ENCODE peak calls at places on chromosome 18, in four cellular contexts. One of them, this sample, is unnamed.

GRCh38 chr18:70991577-70991976 is 702.7 kb downstream of the SOCS6 start:
- DNase-seq in SK-N-SH: no peak
- DNase-seq in K562: no peak
- DNase-seq in H1: no peak
- DNase-seq in this sample: no peak

GRCh38 chr18:12283666-12284065 is 24.4 kb upstream of the TUBB6 start:
- DNase-seq in K562: peak
- DNase-seq in H1: no peak
- DNase-seq in SK-N-SH: peak
- DNase-seq in this sample: no peak

GRCh38 chr18:58287626-58288289 is 243.7 kb downstream of the NEDD4L start:
- DNase-seq in H1: no peak
- DNase-seq in K562: no peak
- DNase-seq in SK-N-SH: no peak
- DNase-seq in this sample: no peak

GRCh38 chr18:48569915-48570264 is 31.1 kb downstream of the CTIF start:
- DNase-seq in SK-N-SH: no peak
- DNase-seq in K562: no peak
- DNase-seq in H1: no peak
- DNase-seq in this sample: no peak

GRCh38 chr18:74775239-74775638 is 177.6 kb downstream of the ZNF407 start:
- DNase-seq in K562: no peak
- DNase-seq in SK-N-SH: no peak
- DNase-seq in H1: no peak
- DNase-seq in this sample: no peak

GRCh38 chr18:32802606-32803451 is 30.0 kb upstream of the KLHL14 start:
- DNase-seq in SK-N-SH: no peak
- DNase-seq in K562: no peak
- DNase-seq in H1: no peak
- DNase-seq in this sample: no peak

GRCh38 chr18:48926420-48926857 is 24.3 kb downstream of the SMAD7 start:
- DNase-seq in K562: no peak
- DNase-seq in H1: no peak
- DNase-seq in SK-N-SH: no peak
- DNase-seq in this sample: no peak

GRCh38 chr18:70419526-70419925 is 130.7 kb downstream of the SOCS6 start:
- DNase-seq in SK-N-SH: no peak
- DNase-seq in K562: no peak
- DNase-seq in H1: no peak
- DNase-seq in this sample: no peak

GRCh38 chr18:39835303-39836030 is 2119.6 kb upstream of the PIK3C3 start:
- DNase-seq in SK-N-SH: no peak
- DNase-seq in K562: no peak
- DNase-seq in H1: no peak
- DNase-seq in this sample: no peak

GRCh38 chr18:12628706-12629702 is 28.9 kb downstream of the SPIRE1 start:
- DNase-seq in K562: no peak
- DNase-seq in SK-N-SH: no peak
- DNase-seq in H1: no peak
- DNase-seq in this sample: no peak

GRCh38 chr18:73597832-73598615 is 549.6 kb downstream of the FBXO15 start:
- DNase-seq in K562: no peak
- DNase-seq in SK-N-SH: no peak
- DNase-seq in H1: no peak
- DNase-seq in this sample: peak

GRCh38 chr18:74512321-74513053 is 16.3 kb downstream of the CNDP2 start:
- DNase-seq in SK-N-SH: no peak
- DNase-seq in H1: no peak
- DNase-seq in K562: no peak
- DNase-seq in this sample: no peak

GRCh38 chr18:48376406-48376805 is 32.8 kb downstream of the ZBTB7C start:
- DNase-seq in SK-N-SH: peak
- DNase-seq in H1: no peak
- DNase-seq in K562: no peak
- DNase-seq in this sample: peak

GRCh38 chr18:29979884-29980283 is 1062.7 kb downstream of the DSC3 start:
- DNase-seq in SK-N-SH: no peak
- DNase-seq in H1: no peak
- DNase-seq in K562: no peak
- DNase-seq in this sample: no peak

GRCh38 chr18:69152436-69152835 is 248.3 kb upstream of the DOK6 start:
- DNase-seq in K562: no peak
- DNase-seq in H1: no peak
- DNase-seq in SK-N-SH: no peak
- DNase-seq in this sample: no peak

GRCh38 chr18:57441395-57441794 is 6.2 kb downstream of the ONECUT2 start:
- DNase-seq in SK-N-SH: no peak
- DNase-seq in K562: no peak
- DNase-seq in H1: peak
- DNase-seq in this sample: peak

GRCh38 chr18:5040476-5040875 is 156.6 kb downstream of the AKAIN1 start:
- DNase-seq in K562: no peak
- DNase-seq in H1: no peak
- DNase-seq in SK-N-SH: no peak
- DNase-seq in this sample: no peak

GRCh38 chr18:51151568-51152511 is 45.6 kb downstream of the MEX3C start:
- DNase-seq in H1: no peak
- DNase-seq in SK-N-SH: no peak
- DNase-seq in K562: no peak
- DNase-seq in this sample: no peak

GRCh38 chr18:65091737-65092329 is 659.0 kb upstream of the CDH7 start:
- DNase-seq in SK-N-SH: peak
- DNase-seq in K562: no peak
- DNase-seq in H1: no peak
- DNase-seq in this sample: no peak

GRCh38 chr18:48142353-48142752 is 211.9 kb upstream of the SMAD2 start:
- DNase-seq in H1: no peak
- DNase-seq in SK-N-SH: no peak
- DNase-seq in K562: no peak
- DNase-seq in this sample: no peak

GRCh38 chr18:80253871-80254492 is 6.7 kb upstream of the PARD6G start:
- DNase-seq in K562: peak
- DNase-seq in SK-N-SH: peak
- DNase-seq in H1: peak
- DNase-seq in this sample: peak

GRCh38 chr18:8397034-8397433 is 212.2 kb upstream of the RAB12 start:
- DNase-seq in SK-N-SH: peak
- DNase-seq in K562: no peak
- DNase-seq in H1: no peak
- DNase-seq in this sample: no peak

GRCh38 chr18:57943723-57944122 is 100.3 kb upstream of the NEDD4L start:
- DNase-seq in K562: no peak
- DNase-seq in SK-N-SH: no peak
- DNase-seq in H1: no peak
- DNase-seq in this sample: no peak

GRCh38 chr18:70333757-70334156 is 44.9 kb downstream of the SOCS6 start:
- DNase-seq in H1: no peak
- DNase-seq in SK-N-SH: no peak
- DNase-seq in K562: no peak
- DNase-seq in this sample: no peak

GRCh38 chr18:8260847-8261246 is 348.4 kb upstream of the RAB12 start:
- DNase-seq in H1: no peak
- DNase-seq in K562: no peak
- DNase-seq in SK-N-SH: no peak
- DNase-seq in this sample: no peak

GRCh38 chr18:3790702-3791101 is 340.7 kb downstream of the TGIF1 start:
- DNase-seq in SK-N-SH: no peak
- DNase-seq in K562: no peak
- DNase-seq in H1: no peak
- DNase-seq in this sample: no peak

GRCh38 chr18:58297198-58297597 is 253.2 kb downstream of the NEDD4L start:
- DNase-seq in K562: no peak
- DNase-seq in SK-N-SH: no peak
- DNase-seq in H1: no peak
- DNase-seq in this sample: no peak

GRCh38 chr18:59848002-59848401 is 51.8 kb upstream of the PMAIP1 start:
- DNase-seq in H1: no peak
- DNase-seq in SK-N-SH: no peak
- DNase-seq in K562: no peak
- DNase-seq in this sample: no peak

DNA sequence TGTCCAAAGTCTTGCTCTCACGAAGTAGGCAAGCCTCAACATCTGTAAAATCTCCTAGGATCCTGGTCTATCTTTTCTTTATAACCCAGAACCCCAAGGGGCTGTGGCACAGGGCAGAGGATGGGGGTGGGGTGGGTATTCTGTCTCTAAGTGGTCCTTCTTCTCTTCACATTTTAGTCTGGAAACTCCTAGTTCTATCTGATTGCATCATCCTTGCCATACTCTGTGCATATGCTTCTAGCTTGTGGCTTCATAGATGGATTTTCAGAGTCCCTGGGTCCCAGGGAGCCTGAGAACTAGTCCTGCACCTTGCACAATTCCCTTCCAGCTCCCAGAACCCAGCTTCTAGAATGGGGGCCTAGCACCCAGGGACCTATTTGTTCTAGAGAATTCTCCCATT is 52.5 kb downstream of the RNF152 start:
- DNase-seq in H1: no peak
- DNase-seq in SK-N-SH: no peak
- DNase-seq in K562: no peak
- DNase-seq in this sample: no peak
- TF ChIP-seq TEAD4 in H1: no peak
- TF ChIP-seq TEAD4 in SK-N-SH: no peak
- TF ChIP-seq TEAD4 in K562: no peak
- TF ChIP-seq TEAD4 in this sample: no peak

DNA sequence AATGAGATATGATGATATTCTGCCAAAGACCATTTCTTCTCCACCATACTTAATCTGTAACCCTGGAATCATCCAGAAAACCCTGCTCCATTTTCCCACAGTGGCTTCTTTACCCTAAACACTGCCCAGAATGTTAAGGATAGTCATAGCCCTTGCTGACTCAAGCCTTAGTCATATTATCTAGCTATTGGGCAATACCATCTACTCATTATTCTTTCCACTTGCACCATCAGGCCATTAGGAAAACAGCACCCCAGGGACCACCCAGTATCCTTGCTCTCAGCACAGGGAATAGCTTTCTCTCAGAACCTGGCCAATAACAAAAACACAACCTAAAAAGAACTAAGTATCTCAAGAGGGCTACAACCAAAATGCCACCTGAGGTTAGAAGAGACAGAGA is 445.7 kb upstream of the SLC14A2 start:
- DNase-seq in SK-N-SH: no peak
- DNase-seq in K562: no peak
- DNase-seq in H1: no peak
- DNase-seq in this sample: no peak
- TF ChIP-seq CTCF in SK-N-SH: peak
- TF ChIP-seq CTCF in K562: no peak
- TF ChIP-seq CTCF in H1: no peak
- TF ChIP-seq CTCF in this sample: no peak

DNA sequence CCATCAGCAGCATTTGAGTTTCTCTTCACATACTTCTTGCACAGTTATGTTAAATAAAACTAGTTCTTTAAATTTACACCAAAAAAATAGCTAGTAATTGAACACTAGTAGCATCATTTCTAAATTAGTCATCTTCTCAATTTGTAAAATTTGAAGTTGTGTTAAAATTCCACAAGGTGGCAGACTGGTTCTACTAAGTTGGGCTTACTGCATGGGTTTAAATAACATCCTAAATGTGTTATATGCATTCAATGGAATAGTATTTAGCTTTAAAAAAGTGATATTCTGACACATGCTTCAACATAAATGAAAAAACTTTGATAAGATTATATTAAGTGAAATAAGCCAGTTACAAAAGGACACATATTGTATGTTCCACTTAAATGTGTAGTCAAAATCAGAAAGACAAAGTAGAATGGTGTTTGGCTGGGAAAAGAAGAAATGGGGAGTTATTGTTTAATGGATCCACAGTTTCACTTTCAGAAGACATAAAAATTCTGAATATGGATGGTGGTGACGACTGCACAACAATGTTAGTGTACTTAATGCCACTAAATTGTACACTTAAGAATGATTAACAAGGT is 28.7 kb upstream of the RPRD1A start:
- DNase-seq in H1: no peak
- DNase-seq in SK-N-SH: peak
- DNase-seq in K562: peak
- DNase-seq in this sample: no peak
- TF ChIP-seq TEAD4 in H1: no peak
- TF ChIP-seq TEAD4 in SK-N-SH: no peak
- TF ChIP-seq TEAD4 in K562: no peak
- TF ChIP-seq TEAD4 in this sample: no peak

DNA sequence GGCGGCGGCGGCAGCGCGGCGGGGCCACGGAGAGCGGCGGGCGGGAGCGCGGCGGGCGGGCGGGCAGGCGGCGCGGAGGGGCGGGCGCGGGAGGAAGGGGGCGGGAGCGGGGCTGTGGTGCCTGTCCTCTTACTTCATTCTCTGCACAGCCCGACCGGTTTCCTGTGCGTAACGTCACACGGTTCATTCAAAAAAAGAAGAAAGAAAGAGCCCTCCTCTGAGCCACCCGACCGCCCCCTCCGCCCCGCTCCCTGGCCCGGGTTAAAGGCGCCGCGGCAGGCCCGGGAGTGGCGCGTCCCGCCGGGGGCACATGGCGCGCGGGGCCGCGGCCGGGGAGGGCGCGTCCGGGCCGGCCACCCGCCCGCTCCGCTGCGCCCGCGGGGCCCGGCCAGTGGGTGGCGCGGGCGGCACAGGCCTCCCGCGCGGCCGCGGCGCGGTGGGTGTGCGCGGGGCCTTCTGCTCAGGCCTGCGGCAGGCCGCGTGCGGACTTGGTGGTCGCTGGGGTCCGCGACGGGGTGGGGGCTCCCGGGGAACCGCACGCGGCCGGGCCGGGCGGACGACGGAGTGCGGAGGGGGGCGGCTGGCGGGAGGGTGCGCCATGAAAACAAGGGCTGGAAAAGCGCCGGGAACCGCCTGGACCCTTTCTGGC is 596 bp upstream of the BCL2 start:
- DNase-seq in SK-N-SH: peak
- DNase-seq in K562: peak
- DNase-seq in H1: peak
- DNase-seq in this sample: peak
- TF ChIP-seq CTCF in SK-N-SH: no peak
- TF ChIP-seq CTCF in K562: no peak
- TF ChIP-seq CTCF in H1: no peak
- TF ChIP-seq CTCF in this sample: no peak

DNA sequence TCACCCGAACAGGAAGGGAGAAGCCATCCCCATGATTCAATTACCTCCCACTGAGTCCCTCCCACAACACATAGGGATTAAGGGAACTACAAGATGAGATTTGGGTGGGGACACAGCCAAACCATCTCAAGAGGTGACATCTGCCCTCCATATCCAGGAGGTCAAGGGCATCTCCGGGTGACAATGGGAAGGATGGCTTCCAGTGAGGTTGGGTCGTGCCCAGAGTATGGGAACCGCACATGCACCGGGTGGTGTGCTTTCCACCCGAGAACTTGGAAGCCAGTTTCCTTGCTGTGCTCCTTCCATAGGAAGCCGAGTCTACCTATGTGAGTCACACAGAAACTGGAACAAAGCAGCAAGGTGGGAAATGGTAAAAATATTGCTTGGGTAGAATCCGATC is 216.9 kb upstream of the SALL3 start:
- DNase-seq in SK-N-SH: no peak
- DNase-seq in H1: no peak
- DNase-seq in K562: no peak
- DNase-seq in this sample: no peak
- TF ChIP-seq TEAD4 in SK-N-SH: no peak
- TF ChIP-seq TEAD4 in H1: no peak
- TF ChIP-seq TEAD4 in K562: no peak
- TF ChIP-seq TEAD4 in this sample: no peak

GRCh38 chr18:23095463-23095862 is 39.8 kb upstream of the CABLES1 start:
- DNase-seq in SK-N-SH: no peak
- DNase-seq in H1: no peak
- DNase-seq in K562: no peak
- DNase-seq in this sample: no peak
- TF ChIP-seq CTCF in SK-N-SH: peak
- TF ChIP-seq CTCF in H1: peak
- TF ChIP-seq CTCF in K562: peak
- TF ChIP-seq CTCF in this sample: no peak

This sample was measured in WTC11.